ENCODE peak calls at places on chromosome 19, in four cellular contexts. V is OCI-LY7; E is AG10803; W is effector memory CD4-positive, alpha-beta T cell. Z is an unnamed sample.

GRCh38 chr19:55255618-55256423 is 3.0 kb downstream of the PPP6R1 start:
- DNase-seq in V (peak; percentile 73), E (peak; percentile 15), W (no peak), Z (peak; percentile 81)

GRCh38 chr19:19386373-19386869 is 19.1 kb upstream of the GATAD2A start:
- DNase-seq in V (no peak), E (no peak), W (no peak), Z (no peak)

GRCh38 chr19:20664917-20665781 is 3.8 kb upstream of the ZNF626 start:
- DNase-seq in V (no peak), E (peak; percentile 22), W (no peak), Z (peak; percentile 6)

GRCh38 chr19:57282011-57282636 is 1.8 kb downstream of the ZNF460 start:
- DNase-seq in V (no peak), E (no peak), W (no peak), Z (no peak)

GRCh38 chr19:40277356-40277755 is 7.8 kb downstream of the AKT2 start:
- DNase-seq in V (no peak), E (no peak), W (no peak), Z (no peak)

GRCh38 chr19:30696514-30696913 is 324.3 kb downstream of the ZNF536 start:
- DNase-seq in V (peak; percentile 10), E (no peak), W (no peak), Z (no peak)

GRCh38 chr19:45613926-45614725 is 12.1 kb upstream of the GPR4 start:
- DNase-seq in V (no peak), E (peak; percentile 88), W (no peak), Z (peak; percentile 92)

GRCh38 chr19:55454787-55455243 is 6.6 kb downstream of the ISOC2 start:
- DNase-seq in V (peak; percentile 58), E (peak; percentile 26), W (no peak), Z (peak; percentile 43)

GRCh38 chr19:54905908-54906511 is at the start of gene NCR1:
- DNase-seq in V (no peak), E (no peak), W (no peak), Z (no peak)

GRCh38 chr19:58356236-58356970 is 3.1 kb upstream of the A1BG start:
- DNase-seq in V (no peak), E (peak; percentile 48), W (no peak), Z (peak; percentile 35)

GRCh38 chr19:27733551-27734266 is 1479.2 kb downstream of the UQCRFS1 start:
- DNase-seq in V (no peak), E (no peak), W (no peak), Z (no peak)

GRCh38 chr19:16266586-16266942 is 58.1 kb upstream of the KLF2 start:
- DNase-seq in V (no peak), E (no peak), W (peak; percentile 43), Z (no peak)

GRCh38 chr19:45492627-45493470 is 4.0 kb downstream of the RTN2 start:
- DNase-seq in V (peak; percentile 79), E (peak; percentile 70), W (no peak), Z (peak; percentile 67)

GRCh38 chr19:3098141-3098514 is 4.0 kb downstream of the GNA11 start:
- DNase-seq in V (no peak), E (peak; percentile 33), W (no peak), Z (peak; percentile 47)

GRCh38 chr19:4539169-4539696 is 603 bp downstream of the LRG1 start:
- DNase-seq in V (no peak), E (no peak), W (no peak), Z (no peak)

GRCh38 chr19:46515879-46516350 is 20.2 kb upstream of the PNMA8B start:
- DNase-seq in V (peak; percentile 68), E (peak; percentile 40), W (no peak), Z (peak; percentile 47)

GRCh38 chr19:11375143-11375948 is 880 bp downstream of the SWSAP1 start:
- DNase-seq in V (peak; percentile 92), E (no peak), W (peak; percentile 46), Z (no peak)

GRCh38 chr19:19777692-19778091 is 43.9 kb downstream of the ZNF506 start:
- DNase-seq in V (peak; percentile 14), E (no peak), W (no peak), Z (no peak)

GRCh38 chr19:43699506-43700367 is 16.1 kb upstream of the IRGC start:
- DNase-seq in V (no peak), E (no peak), W (no peak), Z (peak; percentile 40)
- H3K4me3 ChIP-seq in V (no peak overlapping the region), E (peak overlapping the region; percentile 7), W (no peak overlapping the region), Z (no peak overlapping the region)

DNA sequence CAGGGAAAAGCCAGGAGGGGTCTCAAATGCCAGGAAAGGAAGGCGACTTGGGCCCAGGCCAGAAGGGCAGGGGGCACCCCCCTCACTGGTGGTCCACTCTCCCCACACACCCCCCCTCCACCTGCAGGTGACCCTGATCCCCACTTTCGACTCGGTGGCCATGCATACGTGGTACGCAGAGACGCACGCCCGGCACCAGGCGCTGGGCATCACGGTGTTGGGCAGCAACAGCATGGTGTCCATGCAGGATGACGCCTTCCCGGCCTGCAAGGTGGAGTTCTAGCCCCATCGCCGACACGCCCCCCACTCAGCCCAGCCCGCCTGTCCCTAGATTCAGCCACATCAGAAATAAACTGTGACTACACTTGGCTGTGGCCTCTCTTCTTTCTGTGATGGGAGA is 14.9 kb downstream of the MAP1S start:
- DNase-seq in V (no peak), E (no peak), W (no peak), Z (no peak)
- H3K4me3 ChIP-seq in V (no peak overlapping the region), E (no peak overlapping the region), W (no peak overlapping the region), Z (no peak overlapping the region)

GRCh38 chr19:1310853-1311180 is 25.1 kb downstream of the EFNA2 start:
- DNase-seq in V (no peak), E (no peak), W (no peak), Z (no peak)

GRCh38 chr19:1308718-1309117 is 23.0 kb downstream of the EFNA2 start:
- DNase-seq in V (no peak), E (no peak), W (no peak), Z (no peak)

GRCh38 chr19:1307320-1307719 is 21.6 kb downstream of the EFNA2 start:
- DNase-seq in V (no peak), E (no peak), W (no peak), Z (no peak)

GRCh38 chr19:1309977-1310852 is 24.5 kb downstream of the EFNA2 start:
- DNase-seq in V (no peak), E (no peak), W (no peak), Z (no peak)

GRCh38 chr19:1307755-1308303 is 22.2 kb downstream of the EFNA2 start:
- DNase-seq in V (no peak), E (no peak), W (no peak), Z (no peak)
- H3K4me3 ChIP-seq in V (no peak overlapping the region), E (no peak overlapping the region), W (no peak overlapping the region), Z (no peak overlapping the region)

DNA sequence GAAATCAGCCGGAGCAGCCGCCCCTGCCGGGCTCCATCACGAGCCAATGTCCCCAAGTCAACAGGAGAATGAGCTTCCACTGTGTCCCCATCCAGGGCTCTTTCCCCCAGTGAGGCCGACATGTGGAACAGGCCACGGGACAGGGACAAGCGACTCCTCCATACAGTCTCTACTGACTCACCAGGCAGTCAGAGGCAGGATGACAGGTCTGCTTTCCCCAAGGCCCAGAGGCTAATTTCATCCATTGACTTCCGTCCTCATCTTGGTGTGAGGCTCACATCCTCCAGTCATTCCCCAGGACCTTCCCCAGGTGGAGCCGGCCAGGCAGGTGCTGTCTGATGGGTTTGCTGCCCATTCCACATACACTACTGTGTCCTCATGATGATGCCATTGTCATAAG is 3.5 kb downstream of the CEACAM6 start:
- DNase-seq in V (no peak), E (no peak), W (no peak), Z (no peak)
- H3K4me3 ChIP-seq in V (no peak overlapping the region), E (no peak overlapping the region), W (no peak overlapping the region), Z (no peak overlapping the region)

DNA sequence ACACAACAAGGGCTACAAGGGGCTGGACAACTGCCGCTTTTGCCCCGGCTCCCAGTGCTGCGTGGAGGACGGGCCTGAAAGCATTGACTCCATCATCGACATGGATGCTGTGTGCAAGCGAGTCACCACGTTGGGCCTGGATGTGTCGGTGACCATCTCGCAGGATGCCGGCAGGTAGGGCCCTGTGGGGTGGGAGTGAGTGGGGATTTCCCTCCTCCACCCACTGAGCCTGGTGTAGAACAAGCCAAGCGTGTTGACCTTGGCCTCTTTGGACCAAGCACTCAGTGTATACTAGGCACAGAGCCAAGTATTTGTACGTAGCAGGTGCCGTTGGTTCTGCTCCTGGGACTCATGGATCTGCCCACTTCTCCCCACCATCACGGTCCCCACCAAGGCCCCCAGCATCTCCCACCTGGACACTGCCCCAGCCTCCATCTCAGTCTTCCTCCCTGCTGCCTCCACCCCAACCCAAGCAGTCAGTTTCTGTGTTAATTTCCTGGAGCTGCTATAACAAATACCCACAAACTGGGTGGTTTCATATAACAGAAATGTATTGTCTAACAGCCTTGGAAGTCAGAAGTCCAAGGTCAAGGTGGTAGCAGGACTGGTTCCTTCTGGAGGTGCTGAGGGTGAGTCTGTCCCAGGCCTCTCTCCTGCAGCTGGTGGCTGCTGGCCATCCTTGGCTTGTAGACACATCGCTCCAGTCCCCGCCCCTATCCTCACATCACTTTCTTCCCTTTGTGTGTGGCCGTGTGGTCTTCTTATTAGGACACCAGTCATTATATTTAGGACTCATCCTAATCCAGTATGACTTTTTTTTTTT is 17.3 kb downstream of the PGPEP1 start:
- DNase-seq in V (no peak), E (no peak), W (no peak), Z (no peak)
- H3K4me3 ChIP-seq in V (no peak overlapping the region), E (no peak overlapping the region), W (no peak overlapping the region), Z (no peak overlapping the region)

DNA sequence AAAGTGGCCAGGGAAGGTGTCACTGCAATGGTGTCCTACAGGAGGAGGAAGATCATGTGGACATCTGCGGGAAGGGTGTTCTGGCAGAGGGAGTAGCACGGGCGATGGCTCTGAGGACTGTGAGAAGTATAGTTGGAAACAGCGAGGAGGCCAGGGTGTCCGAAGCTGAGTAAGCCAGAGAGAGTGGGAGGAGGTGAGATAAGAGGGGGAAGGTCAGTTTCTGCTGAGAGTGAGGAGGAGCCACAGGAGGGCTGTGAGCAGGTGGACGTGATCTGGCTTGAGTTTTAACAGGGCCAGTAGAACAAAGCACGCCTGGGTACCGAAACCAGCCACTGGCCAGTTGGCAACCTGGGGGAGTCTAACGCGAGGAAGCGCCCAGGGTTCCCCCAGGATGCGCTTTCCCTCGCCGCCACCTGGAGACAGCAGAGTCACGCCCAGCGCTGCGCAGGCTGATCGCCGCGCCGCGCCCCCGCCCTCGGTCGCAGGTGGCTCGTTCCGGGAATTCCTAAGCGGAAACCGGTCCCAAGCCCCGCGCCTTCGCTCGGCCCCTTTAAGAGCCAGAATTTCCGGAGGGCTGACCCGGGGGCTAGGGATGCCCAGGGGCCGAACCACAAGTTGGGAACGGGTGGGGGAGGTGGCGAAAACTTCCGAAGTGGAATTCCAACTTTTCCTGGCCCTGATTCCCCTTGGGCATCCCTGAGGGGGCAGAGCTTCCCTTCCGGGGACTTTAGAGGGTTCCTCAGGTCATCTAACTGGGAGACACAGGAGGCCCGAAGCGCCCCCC is 1.1 kb upstream of the LSR start:
- DNase-seq in V (peak; percentile 92), E (no peak), W (peak; percentile 40), Z (no peak)
- H3K4me3 ChIP-seq in V (peak overlapping the region; percentile 82), E (no peak overlapping the region), W (peak overlapping the region; percentile 75), Z (no peak overlapping the region)

GRCh38 chr19:10293637-10294367 is 4.0 kb downstream of the ICAM5 start:
- DNase-seq in V (no peak), E (no peak), W (no peak), Z (no peak)
- H3K4me3 ChIP-seq in V (no peak overlapping the region), E (no peak overlapping the region), W (no peak overlapping the region), Z (no peak overlapping the region)

Z was measured in fibroblast of mammary gland.